ENCODE peak calls at places on chromosomes 1 and 21, in nine cellular contexts. K, M, Q, I, J, H, L, G and S are unnamed samples.
A peak's percentile ranks its signal among the peaks of the same experiment; 100 is the strongest.

GRCh38 chr1:21896652-21897532 is 40.2 kb downstream of the HSPG2 start:
- DNase-seq in J (no peak), Q (peak; percentile 89), H (no peak), G (peak; percentile 94), I (no peak), K (peak; percentile 81), L (no peak), M (peak; percentile 83), S (peak; percentile 28)

GRCh38 chr1:205967555-205968335 is 24.5 kb upstream of the SLC26A9 start:
- DNase-seq in K (no peak), I (peak; percentile 57), Q (no peak), G (no peak), H (no peak), L (peak; percentile 31), J (no peak), M (no peak), S (peak; percentile 17)

GRCh38 chr1:205095422-205095821 is 11.2 kb upstream of the TMEM81 start:
- DNase-seq in I (no peak), K (no peak), L (no peak), M (no peak), G (no peak), Q (no peak), J (no peak), H (no peak), S (no peak)

GRCh38 chr1:159839135-159839849 is 12.6 kb downstream of the SLAMF8 start:
- DNase-seq in M (no peak), L (no peak), I (no peak), J (no peak), K (no peak), Q (no peak), H (no peak), G (no peak), S (no peak)

GRCh38 chr1:97743129-97743528 is 177.7 kb downstream of the DPYD start:
- DNase-seq in H (no peak), Q (no peak), K (no peak), G (no peak), L (no peak), M (no peak), J (no peak), I (no peak), S (no peak)

GRCh38 chr1:40267767-40268187 is 9.7 kb downstream of the ZMPSTE24 start:
- DNase-seq in I (peak; percentile 97), M (peak; percentile 69), Q (no peak), L (peak; percentile 97), K (no peak), J (no peak), H (no peak), G (no peak), S (peak; percentile 94)

GRCh38 chr1:24417681-24418080 is 2.1 kb downstream of the NIPAL3 start:
- DNase-seq in J (no peak), I (peak; percentile 51), L (no peak), G (no peak), H (no peak), Q (no peak), K (no peak), M (no peak), S (peak; percentile 40)

GRCh38 chr1:179955731-179956130 is 1.1 kb downstream of the CEP350 start:
- DNase-seq in L (no peak), G (no peak), I (no peak), M (no peak), K (no peak), Q (no peak), H (no peak), J (no peak), S (no peak)

GRCh38 chr21:34846601-34847112 is 177.9 kb downstream of the CLIC6 start:
- DNase-seq in K (peak; percentile 40), Q (no peak), I (peak; percentile 70), L (peak; percentile 88), G (no peak), H (no peak), J (no peak), M (no peak), S (peak; percentile 93)

GRCh38 chr21:34844033-34844923 is 175.5 kb downstream of the CLIC6 start:
- DNase-seq in J (no peak), L (peak; percentile 68), K (peak; percentile 39), G (peak; percentile 80), Q (peak; percentile 86), I (peak; percentile 62), M (peak; percentile 81), H (no peak), S (peak; percentile 89)

GRCh38 chr21:34846214-34846575 is 177.4 kb downstream of the CLIC6 start:
- DNase-seq in G (no peak), J (no peak), M (no peak), H (no peak), K (no peak), I (no peak), L (no peak), Q (no peak), S (no peak)

GRCh38 chr21:34844924-34845238 is 176.1 kb downstream of the CLIC6 start:
- DNase-seq in M (no peak), J (no peak), I (no peak), L (no peak), Q (no peak), H (peak; percentile 32), K (no peak), G (no peak), S (no peak)

GRCh38 chr21:34845521-34846213 is 176.9 kb downstream of the CLIC6 start:
- DNase-seq in L (peak; percentile 88), J (no peak), H (peak; percentile 16), Q (no peak), M (peak; percentile 62), I (peak; percentile 88), G (no peak), K (peak; percentile 53), S (peak; percentile 94)
- H3K4me3 ChIP-seq in L (no peak overlapping the region), J (no peak overlapping the region), H (no peak overlapping the region), Q (no peak overlapping the region), M (no peak overlapping the region), I (no peak overlapping the region), G (no peak overlapping the region), K (no peak overlapping the region), S (no peak overlapping the region)

GRCh38 chr1:81114191-81114590 is 686.5 kb upstream of the ADGRL2 start:
- DNase-seq in G (no peak), I (no peak), L (no peak), J (no peak), K (no peak), H (no peak), Q (no peak), M (no peak), S (no peak)

GRCh38 chr1:81113688-81114087 is 687.0 kb upstream of the ADGRL2 start:
- DNase-seq in M (no peak), L (peak; percentile 28), H (no peak), Q (no peak), K (no peak), J (no peak), I (peak; percentile 24), G (no peak), S (peak; percentile 37)

GRCh38 chr1:81111818-81112217 is 688.9 kb upstream of the ADGRL2 start:
- DNase-seq in M (no peak), K (no peak), Q (no peak), G (no peak), L (peak; percentile 69), I (peak; percentile 77), J (no peak), H (no peak), S (peak; percentile 76)

GRCh38 chr1:81118550-81118949 is 682.2 kb upstream of the ADGRL2 start:
- DNase-seq in K (no peak), J (no peak), Q (no peak), I (peak; percentile 22), G (no peak), M (no peak), H (no peak), L (no peak), S (no peak)

DNA sequence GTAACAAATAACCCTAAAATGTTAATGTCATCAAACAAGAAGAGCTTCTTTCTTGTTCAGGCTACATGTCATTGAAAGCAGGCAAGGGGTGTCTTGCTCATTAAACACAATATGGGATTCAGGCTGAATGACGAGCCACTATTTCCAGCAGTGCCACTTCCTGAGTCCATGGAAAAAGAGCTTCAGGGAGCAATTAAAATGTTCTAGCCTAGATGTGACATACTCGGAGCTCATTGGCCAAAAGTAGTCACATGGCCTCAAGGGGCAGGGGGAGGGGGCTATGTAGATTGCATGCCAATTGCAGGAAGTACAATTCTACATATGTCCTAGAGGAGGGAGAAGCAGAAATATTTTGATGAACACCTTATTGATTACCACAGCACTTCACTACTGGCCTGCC is 685.3 kb upstream of the ADGRL2 start:
- DNase-seq in I (no peak), L (no peak), H (no peak), Q (no peak), M (no peak), J (no peak), G (no peak), K (no peak), S (no peak)
- H3K4me3 ChIP-seq in I (no peak overlapping the region), L (no peak overlapping the region), H (no peak overlapping the region), Q (no peak overlapping the region), M (no peak overlapping the region), J (no peak overlapping the region), G (no peak overlapping the region), K (no peak overlapping the region), S (no peak overlapping the region)

DNA sequence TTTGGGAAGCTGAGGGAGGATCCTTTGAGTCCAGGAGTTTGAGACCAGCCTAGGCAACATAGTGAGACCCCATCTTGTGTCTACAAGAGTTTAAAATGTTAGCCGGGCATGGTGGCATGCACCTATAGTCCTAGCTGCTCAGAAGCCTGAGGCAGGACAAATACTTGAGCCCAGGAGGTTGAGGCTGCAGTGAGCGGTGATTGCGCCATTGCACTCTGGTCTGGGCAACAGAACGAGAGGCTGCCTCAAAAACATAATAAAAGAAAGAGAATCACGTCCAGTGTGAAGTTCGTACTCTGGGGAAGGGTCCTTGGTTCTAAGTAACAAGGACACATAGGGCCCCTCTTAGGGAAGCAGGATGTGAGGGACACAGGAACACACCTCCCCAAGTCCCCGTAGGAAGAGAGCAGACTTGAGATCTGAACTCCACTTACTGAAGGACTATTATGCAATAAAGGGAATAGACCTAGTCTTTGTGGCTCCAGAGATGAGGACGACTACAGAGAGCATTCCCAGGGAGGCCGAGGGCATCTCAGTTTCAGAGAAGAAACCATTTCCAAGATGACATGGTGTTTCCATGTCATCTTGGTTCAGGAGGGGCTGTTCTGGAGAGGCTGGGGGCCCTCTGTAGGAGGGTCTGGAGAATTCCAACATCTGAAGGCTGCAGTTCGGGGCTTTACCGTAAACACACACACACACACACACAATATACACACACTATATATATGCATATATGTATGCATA is 10.8 kb upstream of the ENO1 start:
- DNase-seq in K (no peak), M (no peak), Q (peak; percentile 46), I (peak; percentile 52), L (peak; percentile 26), J (no peak), G (peak; percentile 71), H (no peak), S (peak; percentile 46)
- H3K4me3 ChIP-seq in K (no peak overlapping the region), M (peak overlapping the region; percentile 16), Q (peak overlapping the region; percentile 29), I (peak overlapping the region; percentile 41), L (no peak overlapping the region), J (no peak overlapping the region), G (no peak overlapping the region), H (no peak overlapping the region), S (no peak overlapping the region)

GRCh38 chr1:177609953-177610352 is 359.9 kb downstream of the SEC16B start:
- DNase-seq in I (no peak), H (no peak), L (no peak), K (no peak), Q (no peak), G (no peak), J (no peak), M (no peak), S (no peak)

GRCh38 chr1:177620636-177621190 is 349.1 kb downstream of the SEC16B start:
- DNase-seq in J (no peak), I (peak; percentile 33), Q (no peak), K (no peak), L (peak; percentile 55), H (no peak), M (no peak), G (no peak), S (peak; percentile 22)

GRCh38 chr1:177611402-177611801 is 358.5 kb downstream of the SEC16B start:
- DNase-seq in L (no peak), Q (no peak), M (no peak), I (no peak), G (no peak), J (no peak), H (no peak), K (no peak), S (no peak)

DNA sequence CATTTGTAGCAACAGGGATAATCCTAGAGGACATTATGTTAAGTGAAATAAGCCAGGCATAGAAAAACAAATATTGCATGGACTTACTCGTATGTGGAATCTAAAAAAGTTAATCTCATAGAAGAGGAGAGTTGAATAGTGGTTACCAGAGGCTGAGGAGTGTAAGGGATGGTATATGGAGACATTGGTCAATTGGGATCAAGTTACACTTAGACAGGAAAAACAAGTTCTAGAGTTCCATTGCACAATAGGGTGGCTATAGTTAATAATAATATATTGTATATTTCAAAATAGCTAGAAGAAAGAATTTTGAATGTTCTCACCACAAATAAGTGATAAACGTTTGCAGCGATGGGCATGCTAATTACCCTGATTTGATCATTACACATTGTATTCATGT is 354.6 kb downstream of the SEC16B start:
- DNase-seq in Q (no peak), L (peak; percentile 27), M (no peak), K (no peak), G (no peak), H (no peak), J (no peak), I (peak; percentile 12), S (peak; percentile 44)
- H3K4me3 ChIP-seq in Q (no peak overlapping the region), L (no peak overlapping the region), M (no peak overlapping the region), K (no peak overlapping the region), G (no peak overlapping the region), H (no peak overlapping the region), J (no peak overlapping the region), I (no peak overlapping the region), S (no peak overlapping the region)